ENCODE peak calls at places on chromosomes 7 and 10, in eight cellular contexts. T, G, N, M, I, S, E and L are unnamed samples.
A peak's percentile ranks its signal among the peaks of the same experiment; 100 is the strongest.

GRCh38 chr10:13233358-13233757 is 816 bp downstream of the UCMA start:
- DNase-seq in T (no peak), G (no peak), N (no peak), M (no peak), I (no peak), S (no peak), E (no peak), L (peak; percentile 42)

GRCh38 chr10:86961481-86962091 is 3.2 kb downstream of the SNCG start:
- DNase-seq in T (no peak), G (no peak), N (no peak), M (peak; percentile 64), I (no peak), S (no peak), E (no peak), L (peak; percentile 26)

GRCh38 chr7:87934699-87935372 is 785 bp downstream of the ADAM22 start:
- DNase-seq in T (peak; percentile 45), G (no peak), N (no peak), M (peak; percentile 81), I (peak; percentile 9), S (peak; percentile 42), E (no peak), L (peak; percentile 74)

GRCh38 chr10:72954596-72955569 is at the start of gene PLA2G12B:
- DNase-seq in T (no peak), G (no peak), N (no peak), M (no peak), I (no peak), S (peak; percentile 65), E (no peak), L (no peak)

GRCh38 chr10:127228195-127228785 is 31.9 kb upstream of the INSYN2A start:
- DNase-seq in T (peak; percentile 36), G (no peak), N (no peak), M (no peak), I (no peak), S (no peak), E (no peak), L (no peak)

GRCh38 chr10:63707254-63707910 is 186.2 kb downstream of the REEP3 start:
- DNase-seq in T (no peak), G (no peak), N (peak; percentile 98), M (no peak), I (no peak), S (peak; percentile 68), E (no peak), L (no peak)

GRCh38 chr7:94295805-94296204 is 98.9 kb upstream of the COL1A2 start:
- DNase-seq in T (no peak), G (no peak), N (no peak), M (no peak), I (no peak), S (peak; percentile 29), E (no peak), L (no peak)

GRCh38 chr7:24406053-24406561 is 122.1 kb downstream of the NPY start:
- DNase-seq in T (no peak), G (no peak), N (no peak), M (no peak), I (no peak), S (no peak), E (no peak), L (peak; percentile 57)

GRCh38 chr7:6889252-6889812 is 63.3 kb upstream of the CCZ1B start:
- DNase-seq in T (no peak), G (no peak), N (no peak), M (no peak), I (no peak), S (no peak), E (no peak), L (no peak)

GRCh38 chr10:133021963-133022783 is 65.6 kb upstream of the ADGRA1 start:
- DNase-seq in T (no peak), G (no peak), N (no peak), M (no peak), I (no peak), S (no peak), E (no peak), L (no peak)

GRCh38 chr7:128697301-128697905 is 25.3 kb downstream of the GARIN1A start:
- DNase-seq in T (no peak), G (peak; percentile 42), N (no peak), M (peak; percentile 85), I (peak; percentile 11), S (no peak), E (no peak), L (peak; percentile 95)

GRCh38 chr10:103592186-103593021 is 98.9 kb downstream of the NEURL1 start:
- DNase-seq in T (no peak), G (no peak), N (no peak), M (no peak), I (no peak), S (peak; percentile 0), E (peak; percentile 9), L (peak; percentile 88)

GRCh38 chr7:51276967-51277366 is 39.6 kb downstream of the COBL start:
- DNase-seq in T (no peak), G (no peak), N (no peak), M (no peak), I (peak; percentile 31), S (no peak), E (no peak), L (no peak)

GRCh38 chr7:5001911-5002310 is 42.9 kb upstream of the MMD2 start:
- DNase-seq in T (no peak), G (no peak), N (no peak), M (no peak), I (no peak), S (no peak), E (no peak), L (no peak)

GRCh38 chr10:97822261-97822687 is 27.4 kb upstream of the GOLGA7B start:
- DNase-seq in T (no peak), G (no peak), N (no peak), M (no peak), I (no peak), S (no peak), E (no peak), L (no peak)

GRCh38 chr7:157932498-157933218 is 595.9 kb downstream of the DNAJB6 start:
- DNase-seq in T (no peak), G (no peak), N (no peak), M (no peak), I (no peak), S (no peak), E (no peak), L (peak; percentile 9)

GRCh38 chr10:103545771-103546281 is 52.3 kb downstream of the NEURL1 start:
- DNase-seq in T (no peak), G (no peak), N (no peak), M (peak; percentile 54), I (no peak), S (no peak), E (no peak), L (no peak)

GRCh38 chr7:149662591-149663095 is 110.7 kb downstream of the ZNF467 start:
- DNase-seq in T (no peak), G (peak; percentile 53), N (peak; percentile 17), M (peak; percentile 83), I (peak; percentile 37), S (no peak), E (peak; percentile 20), L (peak; percentile 97)

GRCh38 chr7:55481126-55481525 is 91.2 kb downstream of the VOPP1 start:
- DNase-seq in T (no peak), G (no peak), N (no peak), M (peak; percentile 63), I (no peak), S (no peak), E (no peak), L (peak; percentile 42)

GRCh38 chr7:95199779-95200558 is 124.4 kb downstream of the PON1 start:
- DNase-seq in T (peak; percentile 40), G (no peak), N (peak; percentile 3), M (no peak), I (peak; percentile 12), S (peak; percentile 60), E (no peak), L (peak; percentile 67)

GRCh38 chr10:120041807-120042545 is 149.4 kb downstream of the SEC23IP start:
- DNase-seq in T (no peak), G (no peak), N (no peak), M (no peak), I (no peak), S (no peak), E (no peak), L (no peak)

GRCh38 chr7:112411186-112411795 is 39.0 kb upstream of the IFRD1 start:
- DNase-seq in T (no peak), G (no peak), N (peak; percentile 30), M (no peak), I (peak; percentile 7), S (peak; percentile 34), E (no peak), L (no peak)

GRCh38 chr7:45920543-45921380 is at the start of gene IGFBP3:
- DNase-seq in T (peak; percentile 37), G (no peak), N (no peak), M (no peak), I (no peak), S (peak; percentile 85), E (no peak), L (peak; percentile 89)

GRCh38 chr10:43890124-43890523 is 241.4 kb upstream of the ZNF32 start:
- DNase-seq in T (no peak), G (no peak), N (no peak), M (no peak), I (no peak), S (no peak), E (no peak), L (no peak)

GRCh38 chr7:107996072-107996824 is 6.7 kb downstream of the LAMB1 start:
- DNase-seq in T (no peak), G (no peak), N (no peak), M (no peak), I (no peak), S (no peak), E (no peak), L (no peak)

GRCh38 chr7:3427957-3428356 is 126.9 kb downstream of the SDK1 start:
- DNase-seq in T (no peak), G (no peak), N (no peak), M (no peak), I (no peak), S (no peak), E (no peak), L (no peak)

GRCh38 chr10:109892885-109893284 is 30.4 kb downstream of the XPNPEP1 start:
- DNase-seq in T (peak; percentile 48), G (no peak), N (no peak), M (no peak), I (no peak), S (no peak), E (no peak), L (peak; percentile 57)

GRCh38 chr7:106284516-106285050 is at the start of gene NAMPT:
- DNase-seq in T (peak; percentile 48), G (no peak), N (no peak), M (no peak), I (peak; percentile 24), S (peak; percentile 53), E (no peak), L (peak; percentile 88)

GRCh38 chr7:134431805-134432204 is 27.1 kb downstream of the AKR1B1 start:
- DNase-seq in T (no peak), G (no peak), N (no peak), M (peak; percentile 76), I (no peak), S (no peak), E (no peak), L (peak; percentile 42)

GRCh38 chr7:19572566-19572965 is 136.3 kb downstream of the POLR1F start:
- DNase-seq in T (no peak), G (no peak), N (no peak), M (no peak), I (no peak), S (no peak), E (no peak), L (no peak)

GRCh38 chr7:85041599-85042216 is 145.1 kb downstream of the SEMA3D start:
- DNase-seq in T (peak; percentile 14), G (no peak), N (peak; percentile 36), M (peak; percentile 65), I (peak; percentile 40), S (peak; percentile 75), E (no peak), L (peak; percentile 91)

GRCh38 chr7:141976524-141977245 is 3.1 kb upstream of the TAS2R38 start:
- DNase-seq in T (no peak), G (no peak), N (no peak), M (no peak), I (no peak), S (no peak), E (no peak), L (no peak)

GRCh38 chr10:110209926-110210662 is 2.7 kb downstream of the MXI1 start:
- DNase-seq in T (peak; percentile 60), G (peak; percentile 55), N (no peak), M (peak; percentile 91), I (peak; percentile 50), S (peak; percentile 0), E (peak; percentile 59), L (peak; percentile 78)

GRCh38 chr7:135160098-135160857 is 10.2 kb downstream of the CYREN start:
- DNase-seq in T (no peak), G (no peak), N (peak; percentile 66), M (no peak), I (no peak), S (no peak), E (no peak), L (no peak)